ENCODE peak calls at places on chromosome 10, in four cellular contexts. B is fibroblast of the aortic adventitia, U is uterus, N is neural crest cell. Y is an unnamed sample.

GRCh38 chr10:132986076-132986475 is 43.7 kb upstream of the CFAP46 start:
- DNase-seq in U (no peak), N (no peak), B (no peak), Y (no peak)

GRCh38 chr10:89518108-89518507 is 17.3 kb downstream of the SLC16A12 start:
- DNase-seq in B (no peak), N (no peak), U (no peak), Y (no peak)

GRCh38 chr10:24465124-24465874 is 256.4 kb downstream of the KIAA1217 start:
- DNase-seq in U (no peak), B (peak; percentile 82), N (no peak), Y (no peak)

GRCh38 chr10:65470986-65471385 is 1454.8 kb upstream of the LRRTM3 start:
- DNase-seq in B (no peak), N (no peak), U (no peak), Y (no peak)

GRCh38 chr10:118840071-118840775 is 85.5 kb upstream of the CACUL1 start:
- DNase-seq in B (no peak), N (no peak), U (no peak), Y (no peak)

GRCh38 chr10:62099299-62099698 is 169.3 kb downstream of the RTKN2 start:
- DNase-seq in B (no peak), N (no peak), U (no peak), Y (no peak)

GRCh38 chr10:86970152-86970886 is 2.0 kb downstream of the ADIRF start:
- DNase-seq in B (peak; percentile 67), U (peak; percentile 92), N (no peak), Y (peak; percentile 46)

GRCh38 chr10:124053971-124054370 is 39.4 kb downstream of the CHST15 start:
- DNase-seq in N (no peak), U (no peak), B (no peak), Y (no peak)

DNA sequence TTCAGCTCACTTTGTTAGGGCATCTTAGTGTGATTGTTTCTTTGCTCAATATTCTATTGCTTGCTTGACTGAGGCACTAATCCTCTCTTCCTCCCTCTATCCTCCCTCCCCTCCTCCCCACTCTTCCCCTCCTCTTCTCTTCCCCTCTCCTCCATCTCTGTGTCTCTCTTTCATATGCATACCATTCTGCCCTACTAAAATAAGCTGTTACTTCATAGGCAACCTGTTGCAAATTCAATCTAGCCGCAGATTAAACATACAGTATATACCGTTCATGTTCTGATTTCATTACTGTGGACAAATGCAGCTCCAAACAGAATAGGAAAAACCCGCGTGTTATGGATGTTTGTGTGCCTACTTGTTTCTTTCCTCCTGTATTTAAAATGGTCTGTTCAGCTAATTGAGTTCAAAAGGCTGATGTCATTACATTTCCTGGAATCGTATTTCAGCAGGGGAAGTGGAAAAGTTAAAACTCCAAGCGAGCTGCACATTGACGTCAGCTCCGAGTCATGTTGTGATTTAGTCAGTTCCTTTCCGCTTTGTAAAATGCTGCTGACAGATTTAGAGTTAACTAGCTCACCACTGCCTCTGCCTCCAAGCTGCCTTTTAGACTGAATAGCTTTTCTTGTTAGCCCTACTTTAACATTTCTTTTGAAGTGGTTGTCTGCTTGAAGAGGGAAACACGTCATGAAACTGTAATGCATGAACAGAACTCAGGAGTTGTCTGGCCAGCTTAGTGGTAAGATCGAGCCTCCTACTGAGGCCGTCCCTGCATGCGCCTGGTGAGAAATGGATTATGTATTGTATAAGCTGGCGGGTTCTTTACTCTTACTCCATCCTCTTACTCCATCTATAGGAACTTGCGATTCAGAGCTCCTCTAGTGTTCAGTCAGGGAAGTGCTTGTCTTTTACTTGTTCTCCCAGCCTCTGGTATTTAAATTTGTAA is 69.0 kb downstream of the CREM start:
- DNase-seq in U (peak; percentile 76), N (peak; percentile 46), B (peak; percentile 98), Y (peak; percentile 29)
- TF ChIP-seq CTCF in U (peak; percentile 92), N (peak; percentile 81), B (peak; percentile 90), Y (peak; percentile 83)

GRCh38 chr10:93596539-93596938 is 4.5 kb downstream of the RBP4 start:
- DNase-seq in U (no peak), B (no peak), N (no peak), Y (no peak)
- TF ChIP-seq CTCF in U (no peak), B (no peak), N (no peak), Y (no peak)

GRCh38 chr10:43380610-43381222 is 9.3 kb downstream of the FXYD4 start:
- DNase-seq in U (no peak), N (no peak), B (peak; percentile 69), Y (no peak)
- TF ChIP-seq CTCF in U (no peak), N (peak; percentile 49), B (peak; percentile 42), Y (no peak)

GRCh38 chr10:92916433-92916832 is 68.1 kb downstream of the EXOC6 start:
- DNase-seq in U (no peak), B (no peak), N (no peak), Y (no peak)

GRCh38 chr10:92913973-92914372 is 65.7 kb downstream of the EXOC6 start:
- DNase-seq in N (no peak), B (no peak), U (no peak), Y (no peak)

GRCh38 chr10:92915892-92916291 is 67.6 kb downstream of the EXOC6 start:
- DNase-seq in N (no peak), B (no peak), U (no peak), Y (no peak)

GRCh38 chr10:92914478-92915066 is 66.3 kb downstream of the EXOC6 start:
- DNase-seq in U (no peak), B (peak; percentile 57), N (peak; percentile 54), Y (peak; percentile 67)
- TF ChIP-seq CTCF in U (no peak), B (peak; percentile 81), N (peak; percentile 73), Y (peak; percentile 71)

DNA sequence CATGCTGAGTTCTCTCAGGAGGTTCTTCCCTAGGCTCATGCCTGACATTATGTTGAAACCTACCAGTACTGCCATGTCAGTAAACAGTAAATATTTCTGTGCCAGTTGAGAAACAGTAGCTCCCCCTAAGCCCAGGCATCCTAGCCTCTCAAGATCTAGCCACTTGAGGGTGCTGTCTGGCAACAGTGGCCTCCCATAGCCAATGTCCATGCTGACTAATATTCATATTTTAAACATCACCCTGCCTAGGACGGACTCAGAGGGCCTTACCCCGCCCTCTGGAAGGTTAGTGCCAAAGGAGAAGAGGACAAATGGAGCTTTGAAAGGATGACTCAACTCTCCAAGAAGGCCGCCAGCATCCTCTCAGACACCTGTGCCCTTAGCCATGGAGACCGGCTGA is 7.7 kb downstream of the ACSM6 start:
- DNase-seq in N (no peak), U (no peak), B (peak; percentile 20), Y (no peak)
- TF ChIP-seq CTCF in N (no peak), U (no peak), B (peak; percentile 34), Y (no peak)

GRCh38 chr10:125161570-125162139 is 1.3 kb upstream of the CTBP2 start:
- DNase-seq in U (peak; percentile 48), B (peak; percentile 67), N (no peak), Y (peak; percentile 42)
- TF ChIP-seq CTCF in U (peak; percentile 11), B (no peak), N (peak; percentile 63), Y (peak; percentile 29)

DNA sequence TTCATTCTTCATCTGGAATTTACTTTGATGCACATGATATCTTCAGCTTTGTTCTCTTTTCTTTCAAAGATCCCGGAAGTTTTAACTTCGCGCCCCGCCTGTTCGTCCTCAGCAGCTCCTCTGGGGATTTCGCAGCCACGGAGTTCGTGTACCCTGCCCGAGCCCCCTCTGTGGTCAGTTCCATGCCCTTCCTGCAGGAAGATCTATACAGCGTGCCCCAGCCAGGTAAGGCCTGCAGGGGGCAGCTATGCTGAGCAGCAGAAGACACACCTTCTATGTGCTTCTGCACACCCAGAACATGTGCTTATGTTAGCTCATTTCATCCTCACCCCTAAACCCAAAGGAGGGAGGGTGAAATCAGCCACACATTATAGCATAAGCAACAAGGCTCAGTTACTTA is 79.7 kb upstream of the LYZL2 start:
- DNase-seq in U (no peak), B (no peak), N (no peak), Y (no peak)
- TF ChIP-seq CTCF in U (no peak), B (no peak), N (no peak), Y (no peak)

GRCh38 chr10:16968722-16969055 is 151.5 kb upstream of the RSU1 start:
- DNase-seq in N (no peak), B (no peak), U (no peak), Y (no peak)
- TF ChIP-seq CTCF in N (no peak), B (no peak), U (no peak), Y (no peak)

GRCh38 chr10:76543655-76544054 is 1094.0 kb downstream of the KCNMA1 start:
- DNase-seq in U (no peak), B (peak; percentile 63), N (no peak), Y (no peak)
- TF ChIP-seq CTCF in U (no peak), B (no peak), N (no peak), Y (no peak)

Y was measured in nephron progenitor cell.